ENCODE peak calls at places on chromosome 6, in six cellular contexts. K is stimulated activated CD8-positive, alpha-beta memory T cell treated with anti-CD3 and anti-CD28 coated beads, Interleukin-15, amount 100 ng/mL, for 24 hours; D is heart right ventricle; P is T-helper 1 cell; T is germinal center; V is NCI-H1092 treated with DMSO at 0.1 percent for 48 hours. R is an unnamed sample.

GRCh38 chr6:108164815-108165706 is 761 bp upstream of the NR2E1 start:
- DNase-seq in K (no peak), D (no peak), P (no peak), T (no peak), V (no peak), R (no peak)

GRCh38 chr6:73058736-73059135 is 166.6 kb downstream of the KHDC1L start:
- DNase-seq in K (no peak), D (no peak), P (no peak), T (no peak), V (no peak), R (no peak)

GRCh38 chr6:138857792-138858191 is 61.9 kb downstream of the ECT2L start:
- DNase-seq in K (no peak), D (no peak), P (no peak), T (no peak), V (no peak), R (no peak)

GRCh38 chr6:114080891-114081510 is 110.1 kb upstream of the HDAC2 start:
- DNase-seq in K (no peak), D (no peak), P (no peak), T (no peak), V (no peak), R (no peak)

GRCh38 chr6:53828215-53828614 is 33.4 kb downstream of the LRRC1 start:
- DNase-seq in K (no peak), D (no peak), P (no peak), T (no peak), V (no peak), R (no peak)

GRCh38 chr6:3247255-3248146 is 11.2 kb upstream of the PSMG4 start:
- DNase-seq in K (no peak), D (peak), P (no peak), T (no peak), V (peak), R (no peak)

GRCh38 chr6:143286280-143286795 is 164.2 kb downstream of the ADAT2 start:
- DNase-seq in K (no peak), D (no peak), P (no peak), T (no peak), V (no peak), R (no peak)

GRCh38 chr6:1884313-1884712 is 274.6 kb downstream of the FOXC1 start:
- DNase-seq in K (no peak), D (no peak), P (no peak), T (no peak), V (no peak), R (no peak)

GRCh38 chr6:56863366-56863765 is 91.5 kb upstream of the BEND6 start:
- DNase-seq in K (no peak), D (no peak), P (no peak), T (no peak), V (no peak), R (no peak)

GRCh38 chr6:160048471-160048870 is 73.1 kb upstream of the SLC22A1 start:
- DNase-seq in K (no peak), D (no peak), P (no peak), T (no peak), V (no peak), R (no peak)

GRCh38 chr6:16676978-16677377 is 84.3 kb downstream of the ATXN1 start:
- DNase-seq in K (no peak), D (no peak), P (no peak), T (no peak), V (no peak), R (no peak)

GRCh38 chr6:88492824-88493223 is 326.7 kb upstream of the CNR1 start:
- DNase-seq in K (no peak), D (no peak), P (no peak), T (no peak), V (no peak), R (no peak)

GRCh38 chr6:157330831-157331230 is 7.5 kb upstream of the TMEM242 start:
- DNase-seq in K (no peak), D (no peak), P (no peak), T (no peak), V (no peak), R (no peak)

GRCh38 chr6:42929928-42930360 is 664 bp downstream of the CNPY3 start:
- DNase-seq in K (no peak), D (peak), P (no peak), T (peak), V (no peak), R (no peak)

GRCh38 chr6:159935065-159935464 is 33.8 kb upstream of the IGF2R start:
- DNase-seq in K (no peak), D (no peak), P (no peak), T (no peak), V (no peak), R (no peak)

GRCh38 chr6:107763959-107764358 is 60.2 kb downstream of the SCML4 start:
- DNase-seq in K (no peak), D (no peak), P (no peak), T (no peak), V (no peak), R (no peak)

GRCh38 chr6:73418081-73418741 is 23.6 kb downstream of the DDX43 start:
- DNase-seq in K (no peak), D (no peak), P (no peak), T (no peak), V (no peak), R (no peak)

GRCh38 chr6:19210849-19211590 is 626.1 kb upstream of the ID4 start:
- DNase-seq in K (no peak), D (peak), P (no peak), T (peak), V (no peak), R (no peak)

GRCh38 chr6:104699598-104700329 is 160.0 kb downstream of the HACE1 start:
- DNase-seq in K (no peak), D (no peak), P (no peak), T (no peak), V (no peak), R (no peak)

GRCh38 chr6:107736713-107737396 is 87.3 kb downstream of the SCML4 start:
- DNase-seq in K (no peak), D (no peak), P (no peak), T (no peak), V (no peak), R (no peak)

GRCh38 chr6:15327271-15327670 is 81.4 kb downstream of the JARID2 start:
- DNase-seq in K (no peak), D (no peak), P (no peak), T (peak), V (no peak), R (no peak)

GRCh38 chr6:120108061-120108795 is 758.7 kb upstream of the MAN1A1 start:
- DNase-seq in K (no peak), D (no peak), P (no peak), T (no peak), V (no peak), R (no peak)

GRCh38 chr6:74966712-74967111 is 239.1 kb downstream of the COL12A1 start:
- DNase-seq in K (no peak), D (no peak), P (no peak), T (no peak), V (no peak), R (no peak)

GRCh38 chr6:134848076-134848475 is 101.8 kb downstream of the ALDH8A1 start:
- DNase-seq in K (no peak), D (no peak), P (no peak), T (no peak), V (no peak), R (no peak)

GRCh38 chr6:107329063-107329462 is 130.3 kb downstream of the PDSS2 start:
- DNase-seq in K (no peak), D (no peak), P (no peak), T (no peak), V (no peak), R (no peak)

GRCh38 chr6:3421763-3422456 is 34.9 kb downstream of the SLC22A23 start:
- DNase-seq in K (no peak), D (no peak), P (no peak), T (no peak), V (no peak), R (no peak)

GRCh38 chr6:145723646-145724045 is 11.7 kb downstream of the EPM2A start:
- DNase-seq in K (no peak), D (no peak), P (no peak), T (no peak), V (no peak), R (no peak)

GRCh38 chr6:107124934-107125348 is 9.6 kb upstream of the BEND3 start:
- DNase-seq in K (no peak), D (no peak), P (no peak), T (no peak), V (no peak), R (no peak)